ENCODE peak calls at places on chromosomes 6 and 20, in six cellular contexts. C is activated T-cell treated with anti-CD3 and anti-CD28 coated beads, Interleukin-2, amount 50 U/mL, for 72 hours; G is GM04504; D is fibroblast of pulmonary artery; O is progenitor cell of endocrine pancreas; X is NCI-H1417 treated with DMSO at 0.1 percent for 48 hours. H is an unnamed sample.

GRCh38 chr6:53827485-53827884 is 32.7 kb downstream of the LRRC1 start:
- DNase-seq in X (no peak), D (no peak), C (no peak), O (no peak), G (no peak), H (no peak)

GRCh38 chr6:148465654-148466053 is 123.0 kb downstream of the SASH1 start:
- DNase-seq in G (no peak), D (no peak), C (no peak), O (no peak), X (no peak), H (no peak)

GRCh38 chr6:15793288-15793687 is 130.5 kb upstream of the DTNBP1 start:
- DNase-seq in D (peak; percentile 35), C (no peak), G (no peak), X (no peak), O (no peak), H (no peak)

GRCh38 chr20:47665221-47665991 is 119.9 kb downstream of the SULF2 start:
- DNase-seq in X (no peak), O (no peak), C (no peak), G (no peak), D (no peak), H (no peak)

GRCh38 chr6:35242486-35242885 is 17.0 kb upstream of the ZNF76 start:
- DNase-seq in C (no peak), G (no peak), D (no peak), X (no peak), O (no peak), H (no peak)

GRCh38 chr6:159756508-159756907 is 5.3 kb upstream of the ACAT2 start:
- DNase-seq in X (no peak), C (no peak), D (no peak), G (no peak), O (no peak), H (no peak)

GRCh38 chr6:13390658-13391057 is 62.3 kb upstream of the TBC1D7 start:
- DNase-seq in C (no peak), O (no peak), G (no peak), D (no peak), X (no peak), H (no peak)

GRCh38 chr6:14865609-14866100 is 380.2 kb upstream of the JARID2 start:
- DNase-seq in X (no peak), C (peak; percentile 27), G (no peak), D (peak; percentile 49), O (no peak), H (no peak)

GRCh38 chr6:110950443-110950842 is 8.1 kb upstream of the GTF3C6 start:
- DNase-seq in C (no peak), D (no peak), X (no peak), G (no peak), O (no peak), H (no peak)

GRCh38 chr20:9903048-9903651 is 64.3 kb upstream of the PAK5 start:
- DNase-seq in G (no peak), C (no peak), D (peak; percentile 3), X (no peak), O (no peak), H (no peak)

GRCh38 chr6:22666021-22666420 is 96.7 kb downstream of the HDGFL1 start:
- DNase-seq in G (no peak), X (no peak), D (no peak), O (no peak), C (no peak), H (no peak)